ENCODE peak calls at places on chromosomes 2 and 18, in six cellular contexts. W is cerebellar cortex; I is stimulated activated CD8-positive, alpha-beta memory T cell treated with anti-CD3 and anti-CD28 coated beads, Interleukin-12 subunit alpha, Interleukin-12 subunit beta, amount 100 ng/mL, for 4 hours; V is nucleus accumbens; B is substantia nigra; F is HCEC 1CT. O is an unnamed sample.

GRCh38 chr2:131493199-131494018 is 1.2 kb upstream of the MZT2A start:
- DNase-seq in W (no peak), I (no peak), V (no peak), B (no peak), F (no peak), O (no peak)

GRCh38 chr2:10245661-10246060 is 57.0 kb upstream of the HPCAL1 start:
- DNase-seq in W (no peak), I (no peak), V (no peak), B (no peak), F (no peak), O (peak; percentile 7)

GRCh38 chr2:64453710-64454315 is at the start of gene LGALSL:
- DNase-seq in W (peak; percentile 83), I (no peak), V (peak; percentile 64), B (peak; percentile 40), F (peak; percentile 3), O (peak; percentile 89)

GRCh38 chr2:100178085-100178788 is 35.8 kb upstream of the AFF3 start:
- DNase-seq in W (peak; percentile 44), I (no peak), V (no peak), B (no peak), F (no peak), O (peak; percentile 48)

GRCh38 chr2:223054193-223054781 is 2.3 kb downstream of the KCNE4 start:
- DNase-seq in W (peak; percentile 8), I (no peak), V (no peak), B (no peak), F (peak; percentile 30), O (peak; percentile 20)

GRCh38 chr2:54261537-54261936 is 5.5 kb upstream of the TSPYL6 start:
- DNase-seq in W (no peak), I (no peak), V (no peak), B (no peak), F (no peak), O (no peak)

GRCh38 chr2:46800218-46800617 is 115.4 kb downstream of the MCFD2 start:
- DNase-seq in W (no peak), I (no peak), V (no peak), B (no peak), F (no peak), O (no peak)

GRCh38 chr2:19819097-19820065 is 82.4 kb downstream of the TTC32 start:
- DNase-seq in W (no peak), I (no peak), V (no peak), B (no peak), F (peak; percentile 51), O (no peak)

GRCh38 chr2:201158111-201158929 is 24.6 kb upstream of the CASP10 start:
- DNase-seq in W (peak; percentile 83), I (no peak), V (peak; percentile 75), B (peak; percentile 71), F (peak; percentile 73), O (peak; percentile 68)

GRCh38 chr2:26767894-26768487 is 3.9 kb downstream of the SLC35F6 start:
- DNase-seq in W (peak; percentile 28), I (no peak), V (no peak), B (no peak), F (no peak), O (no peak)

GRCh38 chr2:47720036-47720435 is 62.9 kb upstream of the MSH6 start:
- DNase-seq in W (no peak), I (no peak), V (no peak), B (no peak), F (no peak), O (no peak)

GRCh38 chr2:108593547-108594098 is 59.4 kb downstream of the LIMS1 start:
- DNase-seq in W (no peak), I (no peak), V (no peak), B (no peak), F (peak; percentile 78), O (no peak)

GRCh38 chr2:22497789-22498188 is 887.2 kb upstream of the KLHL29 start:
- DNase-seq in W (no peak), I (no peak), V (no peak), B (no peak), F (no peak), O (no peak)

GRCh38 chr2:240374085-240374907 is 61.2 kb upstream of the GPC1 start:
- DNase-seq in W (peak; percentile 11), I (no peak), V (no peak), B (no peak), F (peak; percentile 88), O (no peak)

GRCh38 chr2:68993660-68994059 is 19.2 kb downstream of the GKN1 start:
- DNase-seq in W (no peak), I (no peak), V (no peak), B (no peak), F (no peak), O (no peak)

GRCh38 chr2:239587836-239588235 is 187.0 kb upstream of the HDAC4 start:
- DNase-seq in W (no peak), I (no peak), V (no peak), B (no peak), F (no peak), O (peak; percentile 7)

GRCh38 chr18:43578636-43579203 is 301.4 kb upstream of the SYT4 start:
- DNase-seq in W (peak; percentile 78), I (no peak), V (no peak), B (no peak), F (no peak), O (no peak)

GRCh38 chr2:12006841-12007240 is 260.4 kb downstream of the LPIN1 start:
- DNase-seq in W (peak; percentile 60), I (no peak), V (no peak), B (no peak), F (peak; percentile 25), O (no peak)

GRCh38 chr2:46490521-46491141 is 11.3 kb downstream of the TMEM247 start:
- DNase-seq in W (peak; percentile 17), I (no peak), V (peak; percentile 87), B (peak; percentile 24), F (no peak), O (peak; percentile 32)

GRCh38 chr2:240932724-240933047 is 26.6 kb downstream of the CROCC2 start:
- DNase-seq in W (no peak), I (no peak), V (no peak), B (no peak), F (no peak), O (no peak)

GRCh38 chr2:215105607-215106354 is 32.6 kb downstream of the ABCA12 start:
- DNase-seq in W (no peak), I (no peak), V (no peak), B (no peak), F (peak; percentile 71), O (no peak)

O was measured in left colon.